ENCODE peak calls at places on chromosomes 6 and 20, in seven cellular contexts. D is cardiac muscle cell; S is left lung; Q is ovary; T is CD8-positive, alpha-beta memory T cell; C is PC-9; Y is prostate gland. O is an unnamed sample.

GRCh38 chr6:18513253-18513798 is 126.2 kb downstream of the RNF144B start:
- DNase-seq in D (no peak), S (no peak), Q (no peak), T (no peak), C (no peak), Y (no peak), O (no peak)

GRCh38 chr6:154709621-154710020 is 23.6 kb upstream of the SCAF8 start:
- DNase-seq in D (no peak), S (no peak), Q (no peak), T (no peak), C (no peak), Y (no peak), O (no peak)

GRCh38 chr6:2980465-2980855 is 9.1 kb upstream of the SERPINB6 start:
- DNase-seq in D (no peak), S (no peak), Q (no peak), T (no peak), C (peak; percentile 69), Y (no peak), O (no peak)

GRCh38 chr20:38970302-38970701 is 8.2 kb downstream of the DHX35 start:
- DNase-seq in D (no peak), S (no peak), Q (no peak), T (no peak), C (peak; percentile 81), Y (no peak), O (no peak)

GRCh38 chr6:4727671-4728435 is 48.4 kb upstream of the CDYL start:
- DNase-seq in D (peak; percentile 60), S (no peak), Q (no peak), T (no peak), C (peak; percentile 53), Y (no peak), O (no peak)

GRCh38 chr6:89239338-89239737 is 22.2 kb upstream of the GABRR1 start:
- DNase-seq in D (no peak), S (no peak), Q (no peak), T (peak; percentile 52), C (no peak), Y (no peak), O (no peak)

GRCh38 chr20:5080384-5080877 is 39.3 kb downstream of the PCNA start:
- DNase-seq in D (no peak), S (peak; percentile 92), Q (peak; percentile 20), T (no peak), C (no peak), Y (no peak), O (peak; percentile 84)

GRCh38 chr20:58109126-58109880 is 119.2 kb downstream of the ANKRD60 start:
- DNase-seq in D (no peak), S (no peak), Q (no peak), T (no peak), C (peak; percentile 82), Y (no peak), O (no peak)

GRCh38 chr20:38789503-38790209 is 15.8 kb upstream of the PPP1R16B start:
- DNase-seq in D (no peak), S (no peak), Q (no peak), T (no peak), C (peak; percentile 84), Y (no peak), O (no peak)

GRCh38 chr6:149248688-149249369 is 68.7 kb upstream of the TAB2 start:
- DNase-seq in D (peak; percentile 33), S (no peak), Q (no peak), T (no peak), C (no peak), Y (no peak), O (no peak)

GRCh38 chr6:18467741-18468140 is 80.6 kb downstream of the RNF144B start:
- DNase-seq in D (no peak), S (no peak), Q (no peak), T (no peak), C (no peak), Y (no peak), O (no peak)

GRCh38 chr20:63174309-63175030 is 41.5 kb downstream of the YTHDF1 start:
- DNase-seq in D (no peak), S (no peak), Q (no peak), T (no peak), C (no peak), Y (no peak), O (no peak)

GRCh38 chr6:38445912-38446311 is 193.8 kb downstream of the BTBD9 start:
- DNase-seq in D (no peak), S (no peak), Q (no peak), T (no peak), C (no peak), Y (no peak), O (no peak)

GRCh38 chr6:14068133-14068532 is 49.4 kb upstream of the CD83 start:
- DNase-seq in D (no peak), S (no peak), Q (no peak), T (no peak), C (peak; percentile 95), Y (no peak), O (no peak)

GRCh38 chr6:82511546-82511945 is 147.9 kb downstream of the TPBG start:
- DNase-seq in D (no peak), S (no peak), Q (no peak), T (no peak), C (no peak), Y (no peak), O (no peak)

GRCh38 chr6:21634582-21634981 is 41.0 kb downstream of the SOX4 start:
- DNase-seq in D (peak; percentile 22), S (no peak), Q (no peak), T (no peak), C (peak; percentile 62), Y (no peak), O (no peak)

GRCh38 chr6:27892596-27893058 is 19.6 kb downstream of the OR2B2 start:
- DNase-seq in D (no peak), S (no peak), Q (no peak), T (no peak), C (no peak), Y (no peak), O (no peak)

GRCh38 chr6:157813757-157814455 is 9.1 kb upstream of the SNX9 start:
- DNase-seq in D (no peak), S (no peak), Q (peak; percentile 28), T (no peak), C (no peak), Y (no peak), O (no peak)

GRCh38 chr6:110999634-111000270 is 17.9 kb downstream of the RPF2 start:
- DNase-seq in D (peak; percentile 17), S (no peak), Q (no peak), T (no peak), C (peak; percentile 42), Y (no peak), O (no peak)

GRCh38 chr20:34891166-34892062 is 15.0 kb downstream of the ACSS2 start:
- DNase-seq in D (no peak), S (no peak), Q (no peak), T (no peak), C (peak; percentile 90), Y (no peak), O (no peak)

GRCh38 chr20:56698749-56699148 is 69.6 kb downstream of the TFAP2C start:
- DNase-seq in D (no peak), S (no peak), Q (no peak), T (no peak), C (no peak), Y (no peak), O (no peak)

GRCh38 chr20:56609321-56609720 is 19.8 kb upstream of the TFAP2C start:
- DNase-seq in D (no peak), S (no peak), Q (no peak), T (no peak), C (peak; percentile 19), Y (no peak), O (no peak)

DNA sequence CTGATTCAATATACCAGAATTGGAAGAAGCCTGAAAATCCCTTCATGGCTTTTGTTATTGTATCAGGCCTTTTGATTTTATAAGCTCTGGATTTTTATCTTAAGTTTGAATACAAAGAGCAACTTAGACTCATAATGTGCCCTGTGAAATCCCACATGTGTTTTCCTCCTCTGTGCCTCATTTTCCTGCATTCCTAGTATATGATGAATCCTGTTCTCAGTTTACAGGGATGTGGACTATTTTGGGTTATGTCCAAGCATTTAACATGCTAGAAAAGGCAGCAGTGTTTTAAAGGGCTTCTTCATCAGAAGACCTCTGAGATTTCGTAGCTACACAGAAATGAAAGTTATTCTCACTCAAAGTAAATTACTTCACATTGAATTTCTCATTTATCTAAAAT is 455.0 kb downstream of the RFPL4B start:
- DNase-seq in D (no peak), S (no peak), Q (no peak), T (no peak), C (no peak), Y (no peak), O (no peak)
- H3K4me3 ChIP-seq in D (no peak overlapping the region), S (no peak overlapping the region), Q (no peak overlapping the region), T (no peak overlapping the region), C (no peak overlapping the region), Y (no peak overlapping the region), O (no peak overlapping the region)

DNA sequence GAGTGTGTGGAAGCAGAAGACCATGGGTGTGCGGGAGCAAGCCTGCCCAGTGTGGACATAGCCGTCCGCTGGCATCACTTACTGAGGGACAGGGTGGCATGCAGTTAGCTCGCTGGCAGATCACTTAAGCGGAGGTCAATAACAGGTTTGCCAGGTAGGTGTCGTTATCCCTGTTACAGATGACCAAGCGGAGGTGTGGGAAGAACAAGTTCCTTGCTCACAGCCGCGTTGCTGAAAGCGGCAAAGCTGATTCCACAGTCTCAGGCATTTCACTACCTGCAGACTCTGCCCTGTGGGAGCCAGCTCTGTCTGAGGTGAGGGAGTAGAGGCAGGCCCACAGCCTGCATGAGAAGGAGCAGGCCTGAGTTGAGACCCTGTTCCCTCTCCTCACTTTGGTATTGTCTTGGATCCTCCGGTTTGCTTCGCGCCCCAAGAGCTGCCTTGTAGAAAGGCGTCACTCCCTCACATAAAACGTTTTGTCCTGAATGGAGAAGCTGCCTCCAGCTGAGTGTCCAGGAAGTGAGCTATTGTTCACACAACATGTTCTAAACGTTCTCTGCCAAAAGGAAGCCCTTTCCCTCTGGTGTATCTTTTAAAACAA is 96.9 kb downstream of the TCP11 start:
- DNase-seq in D (no peak), S (no peak), Q (no peak), T (no peak), C (peak; percentile 28), Y (peak; percentile 39), O (no peak)
- H3K4me1 ChIP-seq in D (peaks cover 40% of the 10 kb centered on the region), S (peaks cover 61% of the 10 kb centered on the region), Q (peaks cover 15% of the 10 kb centered on the region), T (peaks cover 12% of the 10 kb centered on the region), C (peaks cover 6% of the 10 kb centered on the region), Y (peaks cover 6% of the 10 kb centered on the region), O (peaks cover 49% of the 10 kb centered on the region)

DNA sequence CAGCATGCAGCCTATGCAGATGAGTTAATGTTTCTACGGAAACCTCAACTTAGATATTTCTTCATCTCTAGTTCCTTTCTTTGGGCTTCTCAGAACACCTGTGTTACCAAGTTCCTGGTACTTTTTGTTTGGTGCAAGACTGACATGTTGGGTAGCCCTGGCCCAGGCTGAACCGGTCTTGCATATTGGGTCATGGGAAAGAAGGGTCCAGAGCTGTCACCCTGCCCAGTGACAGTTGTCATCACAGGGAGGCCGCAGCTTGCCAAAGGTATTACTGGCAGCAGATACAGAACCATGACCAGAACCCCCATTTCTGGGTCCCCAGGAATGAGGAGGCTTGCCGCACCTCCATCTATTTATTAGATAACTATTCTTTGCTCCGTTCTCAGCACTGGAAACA is 40.2 kb downstream of the PDYN start:
- DNase-seq in D (no peak), S (no peak), Q (no peak), T (no peak), C (no peak), Y (no peak), O (no peak)
- H3K4me3 ChIP-seq in D (no peak overlapping the region), S (no peak overlapping the region), Q (no peak overlapping the region), T (no peak overlapping the region), C (no peak overlapping the region), Y (no peak overlapping the region), O (no peak overlapping the region)

DNA sequence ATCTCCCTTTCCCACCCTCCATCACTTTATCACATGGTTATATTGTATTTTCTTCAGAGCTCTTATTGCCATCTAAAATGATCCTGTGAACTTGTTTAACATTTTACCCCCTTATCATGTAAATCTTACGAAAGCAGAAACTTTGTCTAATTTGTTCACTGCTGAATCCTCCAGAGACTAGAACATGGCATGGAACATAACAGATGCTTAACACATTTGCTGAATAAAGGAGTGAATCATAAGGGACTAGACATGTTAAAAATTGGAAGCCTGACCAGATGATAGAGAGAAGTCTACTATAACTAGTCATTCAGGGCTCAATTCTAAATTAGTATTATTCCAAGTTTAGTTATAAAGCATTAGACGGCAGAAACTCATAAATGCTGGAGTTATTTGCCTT is 73.3 kb downstream of the MAN1A1 start:
- DNase-seq in D (no peak), S (no peak), Q (no peak), T (no peak), C (peak; percentile 8), Y (no peak), O (no peak)
- H3K4me1 ChIP-seq in D (peaks cover 12% of the 10 kb centered on the region), S (no peaks in the 10 kb centered on the region), Q (no peaks in the 10 kb centered on the region), T (no peaks in the 10 kb centered on the region), C (no peaks in the 10 kb centered on the region), Y (no peaks in the 10 kb centered on the region), O (peaks cover 1% of the 10 kb centered on the region)

O was measured in right cardiac atrium.